ENCODE peak calls at places on chromosomes 5 and 9, in five cellular contexts. One of them, this sample, is unnamed.

GRCh38 chr5:155260798-155261197 is 247.2 kb downstream of the KIF4B start:
- DNase-seq in H7: peak
- DNase-seq in stimulated activated CD4-positive, alpha-beta T cell treated with anti-CD3 and anti-CD28 coated beads, Interleukin-2, amount 100 ng/mL, for 48 hours: no peak
- DNase-seq in stomach: no peak
- DNase-seq in OCI-M1: peak
- DNase-seq in this sample: no peak

GRCh38 chr9:104820336-104820735 is 56.4 kb downstream of the NIPSNAP3B start:
- DNase-seq in H7: no peak
- DNase-seq in OCI-M1: peak
- DNase-seq in stimulated activated CD4-positive, alpha-beta T cell treated with anti-CD3 and anti-CD28 coated beads, Interleukin-2, amount 100 ng/mL, for 48 hours: no peak
- DNase-seq in stomach: no peak
- DNase-seq in this sample: no peak

GRCh38 chr5:97101189-97101910 is 41.1 kb downstream of the LIX1 start:
- DNase-seq in stomach: no peak
- DNase-seq in OCI-M1: no peak
- DNase-seq in stimulated activated CD4-positive, alpha-beta T cell treated with anti-CD3 and anti-CD28 coated beads, Interleukin-2, amount 100 ng/mL, for 48 hours: no peak
- DNase-seq in H7: no peak
- DNase-seq in this sample: no peak

GRCh38 chr5:112635276-112635675 is 102.4 kb upstream of the APC start:
- DNase-seq in OCI-M1: no peak
- DNase-seq in stimulated activated CD4-positive, alpha-beta T cell treated with anti-CD3 and anti-CD28 coated beads, Interleukin-2, amount 100 ng/mL, for 48 hours: no peak
- DNase-seq in H7: no peak
- DNase-seq in stomach: no peak
- DNase-seq in this sample: no peak

GRCh38 chr5:142280066-142281011 is 44.5 kb downstream of the SPRY4 start:
- DNase-seq in stimulated activated CD4-positive, alpha-beta T cell treated with anti-CD3 and anti-CD28 coated beads, Interleukin-2, amount 100 ng/mL, for 48 hours: no peak
- DNase-seq in H7: peak
- DNase-seq in OCI-M1: no peak
- DNase-seq in stomach: no peak
- DNase-seq in this sample: no peak

GRCh38 chr9:124270504-124271335 is 13.0 kb downstream of the NEK6 start:
- DNase-seq in OCI-M1: no peak
- DNase-seq in stomach: peak
- DNase-seq in H7: no peak
- DNase-seq in stimulated activated CD4-positive, alpha-beta T cell treated with anti-CD3 and anti-CD28 coated beads, Interleukin-2, amount 100 ng/mL, for 48 hours: no peak
- DNase-seq in this sample: no peak

GRCh38 chr9:109986423-109987055 is 206.5 kb downstream of the PALM2AKAP2 start:
- DNase-seq in OCI-M1: peak
- DNase-seq in stimulated activated CD4-positive, alpha-beta T cell treated with anti-CD3 and anti-CD28 coated beads, Interleukin-2, amount 100 ng/mL, for 48 hours: no peak
- DNase-seq in stomach: no peak
- DNase-seq in H7: no peak
- DNase-seq in this sample: no peak

GRCh38 chr5:96114736-96115466 is 153.2 kb upstream of the ELL2 start:
- DNase-seq in OCI-M1: no peak
- DNase-seq in stimulated activated CD4-positive, alpha-beta T cell treated with anti-CD3 and anti-CD28 coated beads, Interleukin-2, amount 100 ng/mL, for 48 hours: no peak
- DNase-seq in stomach: no peak
- DNase-seq in H7: no peak
- DNase-seq in this sample: no peak

GRCh38 chr5:122508623-122509022 is 196.6 kb downstream of the SNCAIP start:
- DNase-seq in stimulated activated CD4-positive, alpha-beta T cell treated with anti-CD3 and anti-CD28 coated beads, Interleukin-2, amount 100 ng/mL, for 48 hours: no peak
- DNase-seq in OCI-M1: no peak
- DNase-seq in H7: no peak
- DNase-seq in stomach: no peak
- DNase-seq in this sample: no peak

GRCh38 chr5:116861097-116861496 is 286.5 kb upstream of the SEMA6A start:
- DNase-seq in stimulated activated CD4-positive, alpha-beta T cell treated with anti-CD3 and anti-CD28 coated beads, Interleukin-2, amount 100 ng/mL, for 48 hours: no peak
- DNase-seq in OCI-M1: no peak
- DNase-seq in stomach: no peak
- DNase-seq in H7: no peak
- DNase-seq in this sample: no peak

GRCh38 chr9:130689937-130690700 is 3.5 kb upstream of the EXOSC2 start:
- DNase-seq in stomach: peak
- DNase-seq in H7: peak
- DNase-seq in OCI-M1: peak
- DNase-seq in stimulated activated CD4-positive, alpha-beta T cell treated with anti-CD3 and anti-CD28 coated beads, Interleukin-2, amount 100 ng/mL, for 48 hours: no peak
- DNase-seq in this sample: no peak

GRCh38 chr5:6638236-6638635 is 5.0 kb downstream of the SRD5A1 start:
- DNase-seq in OCI-M1: no peak
- DNase-seq in stimulated activated CD4-positive, alpha-beta T cell treated with anti-CD3 and anti-CD28 coated beads, Interleukin-2, amount 100 ng/mL, for 48 hours: no peak
- DNase-seq in stomach: no peak
- DNase-seq in H7: no peak
- DNase-seq in this sample: no peak

GRCh38 chr5:165876538-165876937 is 2371.1 kb downstream of the MAT2B start:
- DNase-seq in H7: no peak
- DNase-seq in stimulated activated CD4-positive, alpha-beta T cell treated with anti-CD3 and anti-CD28 coated beads, Interleukin-2, amount 100 ng/mL, for 48 hours: no peak
- DNase-seq in stomach: no peak
- DNase-seq in OCI-M1: no peak
- DNase-seq in this sample: no peak

GRCh38 chr9:126606483-126606870 is 7.3 kb upstream of the LMX1B start:
- DNase-seq in stomach: no peak
- DNase-seq in OCI-M1: no peak
- DNase-seq in stimulated activated CD4-positive, alpha-beta T cell treated with anti-CD3 and anti-CD28 coated beads, Interleukin-2, amount 100 ng/mL, for 48 hours: no peak
- DNase-seq in H7: peak
- DNase-seq in this sample: no peak

GRCh38 chr9:35696520-35697215 is 6.9 kb upstream of the TPM2 start:
- DNase-seq in stimulated activated CD4-positive, alpha-beta T cell treated with anti-CD3 and anti-CD28 coated beads, Interleukin-2, amount 100 ng/mL, for 48 hours: peak
- DNase-seq in OCI-M1: peak
- DNase-seq in H7: peak
- DNase-seq in stomach: peak
- DNase-seq in this sample: no peak

GRCh38 chr5:159033351-159033657 is 66.4 kb downstream of the EBF1 start:
- DNase-seq in stomach: no peak
- DNase-seq in stimulated activated CD4-positive, alpha-beta T cell treated with anti-CD3 and anti-CD28 coated beads, Interleukin-2, amount 100 ng/mL, for 48 hours: no peak
- DNase-seq in H7: no peak
- DNase-seq in OCI-M1: no peak
- DNase-seq in this sample: no peak

GRCh38 chr9:98401140-98402025 is 145.9 kb upstream of the TBC1D2 start:
- DNase-seq in stomach: no peak
- DNase-seq in H7: no peak
- DNase-seq in stimulated activated CD4-positive, alpha-beta T cell treated with anti-CD3 and anti-CD28 coated beads, Interleukin-2, amount 100 ng/mL, for 48 hours: no peak
- DNase-seq in OCI-M1: peak
- DNase-seq in this sample: no peak

GRCh38 chr5:141674747-141675146 is 7.3 kb downstream of the ARAP3 start:
- DNase-seq in OCI-M1: no peak
- DNase-seq in H7: peak
- DNase-seq in stomach: no peak
- DNase-seq in stimulated activated CD4-positive, alpha-beta T cell treated with anti-CD3 and anti-CD28 coated beads, Interleukin-2, amount 100 ng/mL, for 48 hours: no peak
- DNase-seq in this sample: no peak

GRCh38 chr5:127298623-127299022 is 8.0 kb downstream of the MEGF10 start:
- DNase-seq in stomach: no peak
- DNase-seq in stimulated activated CD4-positive, alpha-beta T cell treated with anti-CD3 and anti-CD28 coated beads, Interleukin-2, amount 100 ng/mL, for 48 hours: no peak
- DNase-seq in OCI-M1: no peak
- DNase-seq in H7: no peak
- DNase-seq in this sample: no peak

GRCh38 chr5:12691330-12691729 is 787.1 kb upstream of the CTNND2 start:
- DNase-seq in stimulated activated CD4-positive, alpha-beta T cell treated with anti-CD3 and anti-CD28 coated beads, Interleukin-2, amount 100 ng/mL, for 48 hours: no peak
- DNase-seq in H7: no peak
- DNase-seq in stomach: no peak
- DNase-seq in OCI-M1: no peak
- DNase-seq in this sample: no peak

GRCh38 chr9:91714020-91714721 is 235.9 kb downstream of the ROR2 start:
- DNase-seq in stomach: peak
- DNase-seq in H7: peak
- DNase-seq in stimulated activated CD4-positive, alpha-beta T cell treated with anti-CD3 and anti-CD28 coated beads, Interleukin-2, amount 100 ng/mL, for 48 hours: no peak
- DNase-seq in OCI-M1: peak
- DNase-seq in this sample: no peak

GRCh38 chr5:107700486-107700885 is 29.7 kb upstream of the EFNA5 start:
- DNase-seq in H7: no peak
- DNase-seq in OCI-M1: no peak
- DNase-seq in stomach: no peak
- DNase-seq in stimulated activated CD4-positive, alpha-beta T cell treated with anti-CD3 and anti-CD28 coated beads, Interleukin-2, amount 100 ng/mL, for 48 hours: no peak
- DNase-seq in this sample: no peak

GRCh38 chr9:126612329-126612812 is 1.4 kb upstream of the LMX1B start:
- DNase-seq in stimulated activated CD4-positive, alpha-beta T cell treated with anti-CD3 and anti-CD28 coated beads, Interleukin-2, amount 100 ng/mL, for 48 hours: no peak
- DNase-seq in stomach: no peak
- DNase-seq in OCI-M1: no peak
- DNase-seq in H7: peak
- DNase-seq in this sample: no peak

GRCh38 chr9:135705376-135705775 is 3.4 kb downstream of the KCNT1 start:
- DNase-seq in stimulated activated CD4-positive, alpha-beta T cell treated with anti-CD3 and anti-CD28 coated beads, Interleukin-2, amount 100 ng/mL, for 48 hours: no peak
- DNase-seq in H7: no peak
- DNase-seq in OCI-M1: no peak
- DNase-seq in stomach: no peak
- DNase-seq in this sample: no peak

GRCh38 chr5:14560091-14560595 is 21.4 kb upstream of the OTULINL start:
- DNase-seq in OCI-M1: no peak
- DNase-seq in H7: no peak
- DNase-seq in stimulated activated CD4-positive, alpha-beta T cell treated with anti-CD3 and anti-CD28 coated beads, Interleukin-2, amount 100 ng/mL, for 48 hours: no peak
- DNase-seq in stomach: no peak
- DNase-seq in this sample: no peak

GRCh38 chr9:121498487-121499176 is 1.0 kb downstream of the GGTA1 start:
- DNase-seq in H7: peak
- DNase-seq in stomach: peak
- DNase-seq in OCI-M1: peak
- DNase-seq in stimulated activated CD4-positive, alpha-beta T cell treated with anti-CD3 and anti-CD28 coated beads, Interleukin-2, amount 100 ng/mL, for 48 hours: no peak
- DNase-seq in this sample: no peak

GRCh38 chr5:177470759-177471536 is 2.5 kb downstream of the DBN1 start:
- DNase-seq in stimulated activated CD4-positive, alpha-beta T cell treated with anti-CD3 and anti-CD28 coated beads, Interleukin-2, amount 100 ng/mL, for 48 hours: no peak
- DNase-seq in stomach: no peak
- DNase-seq in OCI-M1: no peak
- DNase-seq in H7: no peak
- DNase-seq in this sample: no peak

GRCh38 chr9:133732351-133733073 is 5.6 kb downstream of the SARDH start:
- DNase-seq in OCI-M1: no peak
- DNase-seq in H7: no peak
- DNase-seq in stimulated activated CD4-positive, alpha-beta T cell treated with anti-CD3 and anti-CD28 coated beads, Interleukin-2, amount 100 ng/mL, for 48 hours: no peak
- DNase-seq in stomach: peak
- DNase-seq in this sample: no peak

GRCh38 chr5:128574041-128574440 is 36.0 kb upstream of the FBN2 start:
- DNase-seq in H7: no peak
- DNase-seq in OCI-M1: no peak
- DNase-seq in stomach: no peak
- DNase-seq in stimulated activated CD4-positive, alpha-beta T cell treated with anti-CD3 and anti-CD28 coated beads, Interleukin-2, amount 100 ng/mL, for 48 hours: no peak
- DNase-seq in this sample: no peak